ENCODE peak calls at places on chromosome 22, in ten cellular contexts. D, X, C, B, P, N, H, S, L and T are unnamed samples.

GRCh38 chr22:39396156-39396796 is 3.3 kb upstream of the TAB1 start:
- DNase-seq in D (no peak), X (no peak), C (no peak), B (no peak), P (no peak), N (no peak), H (no peak), S (no peak), L (no peak), T (no peak)

GRCh38 chr22:43255299-43255698 is 68.4 kb upstream of the TTLL12 start:
- DNase-seq in D (no peak), X (no peak), C (no peak), B (no peak), P (no peak), N (no peak), H (no peak), S (no peak), L (no peak), T (no peak)

GRCh38 chr22:49768961-49769690 is 58.5 kb downstream of the BRD1 start:
- DNase-seq in D (no peak), X (peak; percentile 43), C (no peak), B (no peak), P (no peak), N (no peak), H (no peak), S (peak; percentile 79), L (peak; percentile 54), T (no peak)

GRCh38 chr22:24423519-24424000 is 3.8 kb upstream of the ADORA2A start:
- DNase-seq in D (peak; percentile 82), X (no peak), C (no peak), B (no peak), P (peak; percentile 43), N (peak; percentile 64), H (peak; percentile 47), S (peak; percentile 33), L (peak; percentile 83), T (no peak)

GRCh38 chr22:26357813-26358212 is 71.2 kb upstream of the ASPHD2 start:
- DNase-seq in D (no peak), X (no peak), C (no peak), B (no peak), P (no peak), N (no peak), H (no peak), S (no peak), L (no peak), T (no peak)

GRCh38 chr22:30894371-30894740 is 74.2 kb downstream of the MORC2 start:
- DNase-seq in D (no peak), X (no peak), C (no peak), B (no peak), P (no peak), N (no peak), H (no peak), S (no peak), L (no peak), T (no peak)

GRCh38 chr22:43862074-43862881 is at the start of gene SULT4A1:
- DNase-seq in D (peak; percentile 73), X (no peak), C (no peak), B (peak; percentile 70), P (no peak), N (no peak), H (no peak), S (peak; percentile 46), L (peak; percentile 32), T (no peak)

GRCh38 chr22:43737150-43737828 is 74.8 kb downstream of the EFCAB6 start:
- DNase-seq in D (no peak), X (no peak), C (no peak), B (no peak), P (no peak), N (no peak), H (no peak), S (no peak), L (no peak), T (no peak)

GRCh38 chr22:21990449-21991308 is 8.1 kb upstream of the TOP3B start:
- DNase-seq in D (no peak), X (no peak), C (no peak), B (no peak), P (no peak), N (no peak), H (no peak), S (no peak), L (no peak), T (no peak)